ENCODE peak calls at places on chromosome 18, in ten cellular contexts. S is T-helper 2 cell; B is mesothelial cell of epicardium; D is amygdala; X is left colon; W is NCI-H1436 treated with DMSO at 0.1 percent for 48 hours; L is NCI-H69; Q is activated effector memory CD4-positive, alpha-beta T cell treated with Interleukin-2 at 50 U/mL for 16 hours; G is stimulated activated CD4-positive, alpha-beta T cell treated with anti-CD3 and anti-CD28 coated beads, Interleukin-2, amount 100 ng/mL, for 24 hours; Y is EL. T is an unnamed sample.

GRCh38 chr18:48820483-48821250 is 130.1 kb downstream of the SMAD7 start:
- DNase-seq in W (no peak), X (peak; percentile 2), Q (no peak), Y (no peak), D (no peak), B (peak; percentile 35), S (no peak), G (peak; percentile 15), L (no peak), T (no peak)

GRCh38 chr18:28855989-28856388 is 679.1 kb upstream of the CDH2 start:
- DNase-seq in D (no peak), X (no peak), S (no peak), Q (no peak), L (no peak), B (no peak), G (no peak), Y (no peak), W (no peak), T (no peak)

GRCh38 chr18:75161629-75162028 is 47.3 kb downstream of the PTGR3 start:
- DNase-seq in L (peak; percentile 18), Y (peak; percentile 23), G (no peak), B (no peak), W (peak; percentile 37), D (no peak), X (peak; percentile 57), Q (peak; percentile 3), S (no peak), T (peak; percentile 40)

GRCh38 chr18:27599202-27599829 is 414.2 kb upstream of the CHST9 start:
- DNase-seq in S (no peak), D (no peak), G (no peak), Q (no peak), B (peak; percentile 53), X (peak; percentile 31), L (peak; percentile 74), Y (peak; percentile 44), W (no peak), T (peak; percentile 38)

GRCh38 chr18:13061630-13062189 is 70.5 kb downstream of the CEP192 start:
- DNase-seq in Y (no peak), G (no peak), W (no peak), B (no peak), D (no peak), S (no peak), Q (no peak), X (no peak), L (no peak), T (no peak)

GRCh38 chr18:3794537-3795348 is 344.8 kb downstream of the TGIF1 start:
- DNase-seq in G (no peak), Y (peak; percentile 99), B (no peak), D (no peak), W (no peak), L (peak; percentile 90), Q (no peak), X (no peak), S (no peak), T (peak; percentile 83)

GRCh38 chr18:34795070-34795740 is 85.1 kb downstream of the DTNA start:
- DNase-seq in D (no peak), B (no peak), L (no peak), W (no peak), S (no peak), Q (no peak), X (no peak), Y (no peak), G (no peak), T (no peak)

GRCh38 chr18:75041586-75041985 is 167.4 kb downstream of the PTGR3 start:
- DNase-seq in W (no peak), Q (no peak), G (no peak), D (no peak), L (peak; percentile 67), Y (peak; percentile 13), S (no peak), B (no peak), X (no peak), T (peak; percentile 20)

GRCh38 chr18:48875942-48876511 is 74.7 kb downstream of the SMAD7 start:
- DNase-seq in Q (no peak), S (no peak), X (no peak), B (no peak), W (no peak), Y (no peak), L (no peak), D (no peak), G (no peak), T (peak; percentile 29)

GRCh38 chr18:13680612-13681011 is 45.7 kb downstream of the FAM210A start:
- DNase-seq in W (no peak), S (no peak), Q (no peak), L (no peak), D (no peak), G (no peak), Y (no peak), X (peak; percentile 24), B (peak; percentile 48), T (no peak)

GRCh38 chr18:22348521-22349316 is 69.0 kb downstream of the CTAGE1 start:
- DNase-seq in X (peak; percentile 75), D (no peak), B (peak; percentile 80), Y (peak; percentile 85), Q (no peak), L (peak; percentile 39), G (no peak), S (no peak), W (no peak), T (peak; percentile 88)

GRCh38 chr18:67217551-67218166 is 298.9 kb downstream of the DSEL start:
- DNase-seq in B (peak; percentile 56), D (peak; percentile 1), X (peak; percentile 25), Y (peak; percentile 65), G (peak; percentile 69), L (peak; percentile 81), W (no peak), S (peak; percentile 18), Q (peak; percentile 11), T (peak; percentile 61)

GRCh38 chr18:45245036-45245638 is 370.1 kb upstream of the SLC14A2 start:
- DNase-seq in X (no peak), B (no peak), L (peak; percentile 39), D (no peak), W (no peak), S (no peak), G (no peak), Q (no peak), Y (no peak), T (no peak)

GRCh38 chr18:76348267-76349066 is 146.6 kb downstream of the ZNF516 start:
- DNase-seq in X (no peak), S (no peak), W (no peak), L (peak; percentile 89), D (no peak), G (no peak), Q (no peak), Y (no peak), B (no peak), T (no peak)